ENCODE peak calls at places on chromosome 7, in ten cellular contexts. C, B, T, V, A, D, E, F, O and G are unnamed samples. For H3K9me3 and H3K4me1, the result is how much of the 10 kb centered on the place peaks cover.

GRCh38 chr7:33399528-33400213 is 270.3 kb downstream of the BBS9 start:
- DNase-seq in B (no peak), E (peak), O (no peak), V (no peak), F (no peak), T (no peak), A (no peak), C (no peak), D (no peak), G (no peak)

GRCh38 chr7:94656925-94657731 is 1.2 kb upstream of the SGCE start:
- DNase-seq in B (no peak), A (peak), F (peak), V (peak), O (no peak), T (peak), C (peak), E (no peak), D (no peak), G (no peak)

GRCh38 chr7:112449353-112449752 is 907 bp upstream of the IFRD1 start:
- DNase-seq in C (peak), A (no peak), F (peak), E (no peak), V (no peak), O (no peak), D (no peak), T (no peak), B (no peak), G (no peak)

GRCh38 chr7:92835851-92836488 is 403 bp downstream of the CDK6 start:
- DNase-seq in O (peak), D (peak), F (peak), B (peak), E (peak), C (no peak), T (peak), V (no peak), A (peak), G (no peak)

GRCh38 chr7:7799138-7799537 is 80.7 kb upstream of the RPA3 start:
- DNase-seq in C (no peak), D (no peak), V (no peak), E (peak), B (no peak), O (no peak), A (no peak), T (no peak), F (peak), G (no peak)

GRCh38 chr7:22667562-22668239 is 59.3 kb upstream of the IL6 start:
- DNase-seq in D (no peak), C (peak), E (no peak), V (no peak), T (no peak), O (no peak), B (no peak), A (no peak), F (peak), G (peak)

GRCh38 chr7:22154130-22154529 is 202.8 kb downstream of the RAPGEF5 start:
- DNase-seq in E (peak), F (no peak), A (no peak), T (no peak), C (no peak), B (no peak), V (no peak), O (no peak), D (no peak), G (no peak)

GRCh38 chr7:129271500-129272355 is 46.9 kb downstream of the AHCYL2 start:
- DNase-seq in A (no peak), V (no peak), E (peak), O (peak), T (no peak), D (no peak), B (no peak), C (peak), F (peak), G (no peak)

GRCh38 chr7:96400518-96400917 is 78.6 kb upstream of the SLC25A13 start:
- DNase-seq in E (no peak), B (no peak), D (no peak), C (no peak), V (no peak), O (no peak), A (no peak), F (no peak), T (no peak), G (no peak)

GRCh38 chr7:34762769-34763168 is 104.8 kb downstream of the NPSR1 start:
- DNase-seq in A (no peak), T (no peak), B (no peak), F (no peak), E (no peak), O (no peak), D (no peak), V (no peak), C (no peak), G (no peak)

GRCh38 chr7:94620703-94621118 is 35.2 kb downstream of the SGCE start:
- DNase-seq in T (peak), F (peak), D (peak), B (peak), V (no peak), E (peak), O (peak), A (peak), C (peak), G (peak)

GRCh38 chr7:139692723-139693122 is 85.1 kb downstream of the HIPK2 start:
- DNase-seq in D (no peak), E (no peak), F (no peak), T (no peak), B (no peak), C (no peak), A (no peak), O (no peak), V (no peak), G (no peak)

GRCh38 chr7:141575164-141575563 is 24.0 kb downstream of the AGK start:
- DNase-seq in F (no peak), T (no peak), V (no peak), C (no peak), O (no peak), A (no peak), B (no peak), E (no peak), D (no peak), G (no peak)

GRCh38 chr7:44144968-44145418 is 3.9 kb upstream of the MYL7 start:
- DNase-seq in A (no peak), D (no peak), B (peak), T (no peak), F (no peak), C (no peak), O (peak), V (peak), E (peak), G (no peak)

GRCh38 chr7:33334349-33334748 is 205.0 kb downstream of the BBS9 start:
- DNase-seq in A (no peak), V (no peak), C (peak), B (no peak), F (peak), O (no peak), E (peak), T (no peak), D (no peak), G (no peak)

GRCh38 chr7:45070254-45070642 is 18.5 kb downstream of the NACAD start:
- DNase-seq in B (no peak), D (no peak), V (no peak), T (no peak), C (no peak), O (no peak), F (no peak), A (no peak), E (no peak), G (no peak)

GRCh38 chr7:124155400-124156022 is 122.6 kb upstream of the TMEM229A start:
- DNase-seq in T (no peak), F (peak), B (no peak), D (no peak), E (peak), A (no peak), C (peak), V (no peak), O (no peak), G (no peak)

GRCh38 chr7:98681496-98681895 is 64.4 kb downstream of the NPTX2 start:
- DNase-seq in B (no peak), A (no peak), F (no peak), O (no peak), E (no peak), C (no peak), V (no peak), T (no peak), D (no peak), G (no peak)

GRCh38 chr7:50266893-50267386 is 37.6 kb upstream of the IKZF1 start:
- DNase-seq in T (peak), B (no peak), O (no peak), A (no peak), F (no peak), D (peak), E (no peak), V (peak), C (no peak), G (no peak)

GRCh38 chr7:131106681-131107342 is 220.9 kb upstream of the MKLN1 start:
- DNase-seq in O (peak), A (peak), T (peak), F (peak), V (peak), E (peak), B (peak), D (peak), C (no peak), G (peak)

GRCh38 chr7:23938937-23939552 is 229.0 kb downstream of the STK31 start:
- DNase-seq in T (no peak), V (no peak), D (no peak), B (no peak), O (no peak), A (no peak), E (peak), F (peak), C (peak), G (no peak)

GRCh38 chr7:112888781-112889180 is 98.6 kb upstream of the TMEM168 start:
- DNase-seq in B (no peak), C (no peak), D (no peak), E (no peak), T (no peak), F (no peak), O (no peak), V (no peak), A (no peak), G (no peak)

GRCh38 chr7:108484137-108484536 is 27.9 kb upstream of the NRCAM start:
- DNase-seq in A (no peak), F (no peak), C (no peak), O (no peak), V (no peak), B (no peak), E (no peak), T (no peak), D (no peak), G (no peak)
- TF ChIP-seq CTCF in A (no peak), F (no peak), C (no peak), O (no peak), V (no peak), B (no peak), E (no peak), T (no peak), D (no peak), G (no peak)

GRCh38 chr7:3177271-3177670 is 123.8 kb upstream of the SDK1 start:
- DNase-seq in V (no peak), A (no peak), B (no peak), D (no peak), C (no peak), T (no peak), F (no peak), O (no peak), E (no peak), G (no peak)
- H3K9me3 ChIP-seq in V (under half), A (under half), B (under half), D (under half), C (under half), T (under half), F (under half), O (under half), E (under half), G (under half)

DNA sequence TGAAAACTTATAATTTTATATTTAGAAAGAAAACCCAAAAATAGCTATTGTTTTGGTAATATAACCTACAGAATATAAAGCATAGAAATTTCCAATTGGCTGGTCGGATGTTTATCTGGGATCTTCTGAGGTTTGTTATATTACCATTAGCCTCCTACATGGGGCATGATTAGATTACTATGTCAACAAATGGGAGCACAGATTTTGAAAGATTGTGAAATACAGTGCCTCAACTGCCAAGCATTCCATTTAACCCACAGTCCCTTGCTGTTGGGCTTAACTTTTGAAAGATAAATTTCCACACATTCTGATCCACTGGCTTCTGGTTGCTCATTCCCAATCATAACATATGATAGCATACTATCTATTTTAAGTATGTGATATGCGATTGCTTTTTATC is 455.5 kb upstream of the C7orf33 start:
- DNase-seq in E (peak), B (no peak), O (no peak), T (no peak), V (no peak), A (no peak), C (no peak), D (no peak), F (no peak), G (no peak)
- H3K4me1 ChIP-seq in E (under half), B (under half), O (under half), T (under half), V (under half), A (under half), C (under half), D (under half), F (under half), G (under half)

DNA sequence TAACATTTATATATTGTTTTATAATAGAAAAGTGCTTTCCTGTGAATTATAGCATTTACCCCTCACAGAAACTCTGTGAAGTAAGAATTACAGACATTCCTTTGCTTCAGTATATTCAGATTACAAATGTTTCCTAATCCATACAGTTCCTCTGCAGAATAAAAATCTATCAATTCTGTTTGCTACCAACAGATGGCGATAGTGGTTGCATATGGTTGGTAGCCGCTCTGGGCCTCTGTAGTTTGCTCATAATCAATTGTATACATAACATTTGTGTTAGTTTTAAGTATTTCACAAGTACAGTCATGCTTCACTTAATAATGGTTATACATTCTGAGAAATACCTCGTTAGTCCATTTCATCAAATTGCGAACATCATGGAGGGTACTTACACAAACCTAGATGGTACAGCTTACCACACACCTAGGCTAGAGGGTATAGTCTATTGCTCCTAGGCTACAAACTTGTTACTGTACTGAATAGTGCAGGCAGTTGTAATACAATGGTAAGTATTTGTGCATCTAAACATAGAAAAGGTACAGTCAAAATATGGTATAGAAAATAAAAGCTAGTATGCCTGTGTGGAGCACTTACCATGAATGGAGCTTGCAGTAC is 94.4 kb upstream of the STEAP4 start:
- DNase-seq in B (no peak), V (no peak), A (no peak), C (peak), F (no peak), D (no peak), O (no peak), T (no peak), E (peak), G (no peak)
- TF ChIP-seq CTCF in B (no peak), V (no peak), A (no peak), C (peak), F (no peak), D (peak), O (no peak), T (peak), E (peak), G (peak)

GRCh38 chr7:70951271-70951962 is 180.5 kb upstream of the GALNT17 start:
- DNase-seq in T (no peak), A (no peak), V (no peak), O (no peak), C (no peak), E (no peak), D (no peak), B (no peak), F (no peak), G (no peak)
- H3K9me3 ChIP-seq in T (under half), A (under half), V (under half), O (under half), C (under half), E (under half), D (under half), B (under half), F (under half), G (under half)

GRCh38 chr7:100088621-100089457 is at the start of gene COPS6:
- DNase-seq in D (peak), A (peak), E (peak), F (peak), T (peak), V (peak), C (no peak), B (peak), O (peak), G (no peak)

GRCh38 chr7:100089458-100090201 is 861 bp downstream of the COPS6 start:
- DNase-seq in O (no peak), D (no peak), C (no peak), F (peak), T (no peak), A (no peak), V (no peak), B (no peak), E (no peak), G (no peak)

GRCh38 chr7:100090527-100091410 is 2.0 kb downstream of the COPS6 start:
- DNase-seq in A (no peak), F (no peak), T (no peak), D (no peak), E (peak), V (no peak), C (no peak), B (no peak), O (no peak), G (no peak)

GRCh38 chr7:100087055-100087750 is 1.6 kb upstream of the COPS6 start:
- DNase-seq in A (no peak), O (no peak), C (no peak), B (no peak), E (peak), T (no peak), V (no peak), F (peak), D (no peak), G (no peak)

GRCh38 chr7:100088095-100088620 is 611 bp upstream of the COPS6 start:
- DNase-seq in T (no peak), E (no peak), B (no peak), C (no peak), V (no peak), F (no peak), O (no peak), A (no peak), D (no peak), G (no peak)
- H3K4me1 ChIP-seq in T (under half), E (under half), B (half or more), C (under half), V (under half), F (under half), O (under half), A (under half), D (under half), G (under half)

GRCh38 chr7:105578496-105578895 is 2.8 kb downstream of the EFCAB10 start:
- DNase-seq in E (no peak), T (no peak), O (no peak), C (no peak), V (no peak), A (no peak), B (no peak), F (no peak), D (no peak), G (no peak)

GRCh38 chr7:105581066-105581811 is at the start of gene EFCAB10:
- DNase-seq in F (peak), V (peak), C (peak), A (peak), T (peak), D (peak), E (peak), O (no peak), B (no peak), G (no peak)

GRCh38 chr7:105577251-105577650 is 4.0 kb downstream of the EFCAB10 start:
- DNase-seq in B (no peak), E (no peak), D (no peak), A (no peak), O (no peak), T (no peak), V (no peak), C (no peak), F (no peak), G (no peak)

GRCh38 chr7:105583061-105583460 is 1.8 kb upstream of the EFCAB10 start:
- DNase-seq in C (no peak), T (no peak), D (no peak), E (no peak), F (no peak), V (no peak), A (no peak), B (no peak), O (no peak), G (no peak)

DNA sequence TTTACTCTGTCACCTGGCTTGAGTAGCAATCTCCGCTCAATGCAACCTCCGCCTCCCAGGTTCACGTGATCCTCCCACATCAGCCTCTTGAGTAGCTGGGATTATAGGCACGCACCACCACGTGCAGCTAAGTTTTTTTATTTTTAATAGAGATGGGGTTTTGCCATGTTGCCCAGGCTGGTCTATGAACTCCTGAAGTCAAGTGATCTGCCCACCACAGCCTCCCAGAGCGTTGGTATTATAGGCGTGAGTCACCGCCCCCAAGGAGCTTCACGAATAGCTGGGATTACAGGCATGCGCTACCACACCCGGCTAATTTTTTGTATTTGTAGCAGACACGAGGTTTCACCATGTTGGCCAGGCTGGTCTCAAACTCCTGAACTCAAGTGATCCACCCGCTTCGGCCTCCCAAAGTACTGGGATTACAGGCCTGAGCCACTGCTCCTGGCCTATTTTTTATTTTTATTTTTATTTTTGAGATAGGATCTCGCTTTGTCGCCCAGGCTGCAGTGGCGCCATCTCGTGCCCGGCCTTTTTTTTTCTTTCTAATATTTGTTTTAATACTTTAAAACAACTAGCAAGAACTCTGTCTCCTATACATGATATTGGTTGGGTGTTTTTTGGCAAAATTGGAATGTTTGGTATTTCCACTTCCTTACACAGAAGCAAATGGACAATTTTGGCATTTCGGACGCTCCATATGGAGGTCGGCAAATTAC is 1.1 kb downstream of the EFCAB10 start:
- DNase-seq in V (no peak), T (no peak), A (no peak), C (peak), F (peak), B (no peak), O (no peak), D (no peak), E (no peak), G (no peak)
- TF ChIP-seq CTCF in V (no peak), T (no peak), A (no peak), C (peak), F (no peak), B (no peak), O (no peak), D (no peak), E (peak), G (peak)

GRCh38 chr7:85567983-85568382 is 381.1 kb upstream of the SEMA3D start:
- DNase-seq in O (no peak), E (no peak), F (no peak), V (no peak), A (no peak), D (no peak), T (no peak), C (no peak), B (no peak), G (no peak)
- H3K9me3 ChIP-seq in O (under half), E (under half), F (under half), V (under half), A (under half), D (under half), T (under half), C (under half), B (under half), G (under half)

GRCh38 chr7:31937982-31938381 is 132.2 kb downstream of the PDE1C start:
- DNase-seq in E (no peak), C (no peak), V (no peak), F (no peak), A (no peak), B (no peak), T (no peak), O (no peak), D (no peak), G (no peak)

GRCh38 chr7:31933481-31933880 is 136.7 kb downstream of the PDE1C start:
- DNase-seq in O (no peak), D (no peak), T (no peak), B (no peak), A (no peak), V (no peak), F (no peak), E (no peak), C (no peak), G (no peak)

GRCh38 chr7:31935115-31935514 is 135.1 kb downstream of the PDE1C start:
- DNase-seq in T (no peak), B (no peak), E (no peak), C (no peak), D (no peak), A (no peak), O (no peak), F (no peak), V (no peak), G (peak)

GRCh38 chr7:31934551-31934950 is 135.7 kb downstream of the PDE1C start:
- DNase-seq in A (no peak), O (no peak), E (no peak), V (no peak), F (peak), T (no peak), D (no peak), B (no peak), C (no peak), G (no peak)

DNA sequence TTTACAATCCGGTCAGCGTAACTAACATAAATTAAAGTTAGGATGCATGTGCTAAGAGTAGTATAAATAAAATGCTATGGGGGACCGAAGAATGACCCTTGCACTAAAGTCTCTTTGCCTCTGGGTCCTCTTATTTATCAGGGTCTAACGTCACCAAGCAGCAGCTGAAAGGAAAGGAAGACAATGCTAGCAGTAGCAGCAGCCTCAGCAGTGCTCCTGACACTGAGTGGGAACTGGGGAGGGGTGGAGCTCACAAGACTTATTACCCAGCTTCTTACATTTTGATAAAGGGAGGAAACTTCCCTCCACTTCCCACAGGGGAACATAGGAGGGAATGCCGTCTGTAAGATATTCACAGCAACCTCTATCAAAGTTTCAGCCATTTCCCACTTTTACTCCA is 134.5 kb downstream of the PDE1C start:
- DNase-seq in V (no peak), D (no peak), B (no peak), F (no peak), O (no peak), A (no peak), C (no peak), T (no peak), E (no peak), G (no peak)
- H3K4me1 ChIP-seq in V (under half), D (under half), B (under half), F (under half), O (under half), A (under half), C (under half), T (under half), E (under half), G (half or more)